ENCODE peak calls at places on chromosome 5, in five cellular contexts. B, Q, G, O and U are unnamed samples.

GRCh38 chr5:139246394-139246793 is 47.1 kb upstream of the MATR3 start:
- DNase-seq in O (peak), B (peak), Q (no peak), G (no peak), U (no peak)

GRCh38 chr5:179367491-179367890 is 22.2 kb upstream of the ADAMTS2 start:
- DNase-seq in Q (no peak), G (no peak), O (no peak), B (no peak), U (no peak)

GRCh38 chr5:139014726-139015125 is 139.6 kb upstream of the LRRTM2 start:
- DNase-seq in B (no peak), Q (no peak), O (peak), G (no peak), U (peak)

GRCh38 chr5:135186662-135187522 is 152.9 kb upstream of the PITX1 start:
- DNase-seq in O (peak), Q (no peak), B (no peak), G (no peak), U (no peak)

GRCh38 chr5:149471406-149472183 is 79.6 kb downstream of the CSNK1A1 start:
- DNase-seq in B (no peak), O (peak), Q (peak), G (no peak), U (no peak)

GRCh38 chr5:68544091-68544655 is 328.6 kb downstream of the PIK3R1 start:
- DNase-seq in B (no peak), Q (no peak), O (peak), G (no peak), U (no peak)

GRCh38 chr5:168706655-168707069 is 127.5 kb upstream of the PANK3 start:
- DNase-seq in O (peak), Q (no peak), B (peak), G (no peak), U (no peak)

GRCh38 chr5:134247411-134247810 is 21.5 kb upstream of the PPP2CA start:
- DNase-seq in O (peak), Q (no peak), G (no peak), B (no peak), U (no peak)

GRCh38 chr5:148708854-148709253 is 54.5 kb upstream of the HTR4 start:
- DNase-seq in Q (no peak), B (no peak), O (no peak), G (no peak), U (no peak)

GRCh38 chr5:51382759-51383493 is at the start of gene ISL1:
- DNase-seq in B (peak), G (no peak), O (peak), Q (peak), U (peak)

DNA sequence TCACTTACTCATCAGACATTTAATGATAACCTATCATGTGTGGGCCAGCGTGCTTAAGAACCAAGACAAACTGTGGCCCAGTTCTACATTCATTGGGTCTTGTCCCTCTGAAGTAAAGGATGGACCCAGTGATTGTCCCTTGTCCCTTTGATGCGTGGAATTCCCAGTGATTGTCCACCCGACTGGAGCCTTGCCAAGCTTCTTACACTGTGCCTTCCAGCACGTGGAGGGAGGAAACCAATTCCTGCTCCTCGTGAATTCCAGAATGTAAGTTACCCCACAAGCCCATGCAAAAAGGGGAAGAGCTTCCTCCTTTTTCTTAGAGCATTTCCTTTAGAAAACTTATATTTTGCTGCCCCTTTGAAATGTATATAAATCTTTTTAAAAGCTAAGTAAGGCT is 7.9 kb downstream of the CKMT2 start:
- DNase-seq in G (no peak), B (no peak), Q (no peak), O (no peak), U (no peak)
- H3K27ac ChIP-seq in G (no peak), B (no peak), Q (no peak), O (no peak), U (no peak)

DNA sequence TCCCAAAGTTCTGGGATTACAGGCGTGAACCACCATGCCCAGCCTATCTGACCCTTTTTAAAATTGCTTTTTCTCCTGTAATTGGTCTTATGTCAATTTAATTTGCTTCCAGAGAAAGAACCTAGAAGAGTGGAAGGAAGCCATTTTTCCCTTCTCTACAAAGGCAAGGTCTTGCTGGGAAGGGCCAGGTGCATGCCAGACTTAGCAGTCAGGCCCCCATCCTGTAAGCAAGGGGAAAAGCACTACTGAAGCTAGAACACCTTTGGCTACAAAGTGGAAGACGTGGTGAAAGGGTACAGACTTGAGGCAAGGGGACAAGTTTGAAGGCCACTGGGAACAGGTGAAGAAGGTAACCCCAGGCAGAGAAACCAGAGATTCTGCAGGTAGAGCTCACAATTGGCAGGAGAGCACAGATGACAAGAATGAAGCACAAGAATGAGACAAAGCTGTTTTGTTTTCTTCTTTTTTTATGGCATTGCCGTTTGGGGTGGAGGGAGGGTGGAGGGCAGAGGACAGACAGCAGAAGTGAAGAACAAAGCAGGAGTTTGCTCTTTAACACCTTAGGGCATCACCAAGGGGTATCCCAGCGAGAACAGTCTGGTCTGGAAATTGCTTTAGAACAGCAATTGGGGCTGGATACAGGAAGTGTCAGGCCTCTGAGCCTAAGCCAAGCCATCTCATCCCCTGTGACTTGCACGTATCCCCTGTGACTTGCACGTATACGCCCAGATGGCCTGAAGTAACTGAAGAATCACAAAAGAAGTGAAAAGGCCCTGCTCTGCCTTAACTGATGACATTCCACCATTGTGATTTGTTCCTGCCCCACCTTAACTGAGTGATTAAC is 72.8 kb downstream of the SERINC5 start:
- DNase-seq in B (peak), Q (no peak), G (no peak), O (no peak), U (no peak)
- H3K27ac ChIP-seq in B (peak), Q (peak), G (peak), O (no peak), U (peak)

GRCh38 chr5:154740957-154741356 is 14.2 kb upstream of the LARP1 start:
- DNase-seq in O (no peak), B (no peak), Q (no peak), G (no peak), U (no peak)
- H3K27ac ChIP-seq in O (no peak), B (peak), Q (peak), G (no peak), U (no peak)

GRCh38 chr5:104130320-104130719 is 567.7 kb upstream of the NUDT12 start:
- DNase-seq in O (no peak), Q (no peak), G (no peak), B (no peak), U (no peak)

GRCh38 chr5:104126980-104127379 is 564.4 kb upstream of the NUDT12 start:
- DNase-seq in B (no peak), Q (no peak), G (no peak), O (no peak), U (no peak)

DNA sequence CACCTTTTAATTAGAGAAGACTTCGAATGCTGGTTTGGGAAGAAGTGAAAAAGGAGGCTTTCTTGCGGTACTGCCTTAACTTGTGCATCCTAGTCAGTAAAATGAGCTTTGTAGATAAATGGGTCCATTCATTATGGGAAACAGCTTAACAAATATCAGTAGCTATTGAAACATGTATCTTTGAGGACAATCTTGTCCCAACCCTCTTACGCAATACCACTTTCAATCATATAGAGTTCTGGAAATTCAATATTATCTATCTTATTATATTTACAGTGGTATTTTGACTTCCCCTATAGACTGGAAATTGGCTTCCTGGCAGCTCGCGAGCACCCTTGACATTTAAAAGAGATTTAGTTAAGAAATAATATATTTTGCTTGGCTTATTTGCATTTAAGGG is 565.8 kb upstream of the NUDT12 start:
- DNase-seq in B (no peak), O (no peak), Q (no peak), G (no peak), U (no peak)
- H3K27ac ChIP-seq in B (no peak), O (no peak), Q (no peak), G (no peak), U (no peak)

DNA sequence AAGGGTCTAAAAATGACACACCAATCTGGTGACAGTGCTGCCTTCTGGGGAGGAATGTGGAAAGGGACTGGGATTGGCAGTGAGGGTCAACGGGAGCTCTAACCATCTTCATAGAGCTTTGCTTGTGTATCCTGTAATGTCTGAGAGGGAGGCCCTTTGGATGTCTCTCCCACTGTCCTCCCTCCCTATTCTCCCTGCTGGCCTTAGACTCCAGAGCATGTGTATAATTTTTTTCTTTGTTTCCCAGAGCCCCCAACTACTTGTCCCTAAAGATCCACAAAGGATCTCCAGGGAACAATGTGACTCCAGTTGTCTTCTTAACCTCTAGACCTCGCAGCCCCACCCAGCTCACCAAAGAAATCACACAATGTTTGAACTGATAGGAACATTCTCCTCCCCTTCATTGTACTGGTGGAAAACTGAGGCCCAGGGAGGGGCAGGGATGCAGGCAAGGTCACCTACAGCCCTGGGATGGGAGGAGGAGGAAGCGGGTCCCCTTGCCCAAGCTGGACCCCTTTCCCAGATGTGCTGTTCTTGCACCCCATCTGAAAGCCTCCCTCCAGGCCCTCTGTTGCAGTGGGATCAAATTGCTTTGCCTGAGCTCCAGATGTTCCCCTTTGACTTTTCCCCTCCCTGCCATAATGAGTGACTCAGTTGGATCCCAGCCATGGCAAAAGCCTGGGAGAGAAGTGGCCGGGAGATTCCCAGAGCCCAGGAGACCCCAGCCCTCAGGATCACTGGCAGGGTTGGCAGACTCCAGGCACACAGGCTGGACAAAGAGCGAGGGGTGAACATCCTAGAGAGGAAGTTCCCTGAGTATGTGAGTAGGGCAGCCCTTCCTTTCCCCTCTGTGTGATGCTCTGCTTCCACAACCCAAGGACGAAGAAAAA is 21.8 kb downstream of the SPARC start:
- DNase-seq in G (no peak), Q (no peak), B (no peak), O (no peak), U (no peak)
- H3K27ac ChIP-seq in G (no peak), Q (peak), B (no peak), O (no peak), U (no peak)

GRCh38 chr5:37601163-37601562 is 222.0 kb downstream of the WDR70 start:
- DNase-seq in O (no peak), Q (no peak), G (no peak), B (no peak), U (no peak)

GRCh38 chr5:37604290-37604689 is 225.2 kb downstream of the WDR70 start:
- DNase-seq in Q (no peak), B (no peak), O (no peak), G (no peak), U (no peak)

GRCh38 chr5:37606632-37607248 is 227.6 kb downstream of the WDR70 start:
- DNase-seq in O (no peak), G (no peak), B (no peak), Q (no peak), U (no peak)

GRCh38 chr5:37598665-37599064 is 219.5 kb downstream of the WDR70 start:
- DNase-seq in O (no peak), G (no peak), Q (no peak), B (no peak), U (no peak)

DNA sequence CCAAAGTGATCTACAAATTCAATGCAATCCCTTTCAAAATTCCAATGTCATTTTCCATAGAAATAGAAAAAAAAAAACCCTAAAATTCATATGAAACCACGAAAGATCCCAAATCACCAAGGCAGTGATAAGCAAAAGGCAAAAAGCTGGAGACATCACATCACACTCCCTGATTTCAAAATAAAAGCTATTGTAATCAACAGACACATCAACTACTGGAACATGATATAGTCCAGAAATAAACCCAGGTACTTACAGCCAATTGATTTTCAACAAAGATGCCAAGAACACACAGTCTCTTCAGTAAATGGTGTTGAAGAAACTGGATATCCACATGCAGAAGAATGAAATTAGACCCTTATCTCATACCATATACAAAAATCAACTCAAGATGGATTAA is 224.0 kb downstream of the WDR70 start:
- DNase-seq in Q (no peak), B (no peak), O (no peak), G (no peak), U (no peak)
- H3K27ac ChIP-seq in Q (no peak), B (no peak), O (no peak), G (no peak), U (no peak)

GRCh38 chr5:127648997-127649550 is at the start of gene CTXN3:
- DNase-seq in B (no peak), G (no peak), O (peak), Q (no peak), U (peak)

GRCh38 chr5:127650649-127651048 is 1.8 kb downstream of the CTXN3 start:
- DNase-seq in B (no peak), O (peak), Q (no peak), G (no peak), U (no peak)

GRCh38 chr5:127645300-127645726 is 3.6 kb upstream of the CTXN3 start:
- DNase-seq in B (no peak), O (no peak), Q (no peak), G (no peak), U (no peak)

GRCh38 chr5:127650022-127650421 is 1.1 kb downstream of the CTXN3 start:
- DNase-seq in G (no peak), O (no peak), Q (no peak), B (no peak), U (no peak)

DNA sequence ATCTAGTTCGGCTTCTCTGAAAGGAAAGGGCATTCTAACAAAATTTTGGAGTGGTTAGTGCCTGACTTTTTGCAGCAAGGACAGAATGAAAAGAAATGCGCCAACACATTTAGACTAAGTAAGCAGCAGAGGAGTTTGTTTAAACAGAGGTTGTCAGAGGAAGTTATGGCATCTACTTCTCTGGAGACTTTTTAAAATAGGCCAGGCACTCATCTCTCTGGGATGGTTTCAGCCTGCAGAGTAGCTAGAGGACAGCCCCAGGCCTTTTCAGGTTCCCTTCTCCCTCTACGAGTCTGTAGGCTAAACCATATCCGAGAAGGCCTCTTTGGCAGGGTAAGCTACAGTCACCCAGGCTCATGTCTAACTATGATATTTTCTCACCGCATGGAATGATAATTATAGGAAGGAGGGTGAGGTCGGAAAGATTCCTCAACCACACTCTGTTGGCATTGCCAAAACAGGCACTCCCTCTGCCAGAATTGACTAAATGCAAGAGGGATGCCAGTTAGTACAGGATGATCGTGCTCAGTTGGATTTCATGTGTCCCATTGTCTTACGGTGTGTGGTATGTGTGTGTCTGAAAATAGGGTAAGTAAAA is 1.4 kb upstream of the CTXN3 start:
- DNase-seq in B (no peak), Q (no peak), O (peak), G (no peak), U (no peak)
- H3K27ac ChIP-seq in B (no peak), Q (peak), O (no peak), G (no peak), U (no peak)